ENCODE peak calls at places on chromosomes 1 and 21, in ten cellular contexts. One of them, this sample, is unnamed.

GRCh38 chr1:56864430-56864829 is 9.8 kb downstream of the C8A start:
- DNase-seq in HFF-Myc: no peak
- DNase-seq in HepG2: no peak
- DNase-seq in astrocyte: no peak
- DNase-seq in HCT116: no peak
- DNase-seq in colonic mucosa: no peak
- DNase-seq in GM23338: no peak
- DNase-seq in kidney epithelial cell: peak
- DNase-seq in epithelial cell of esophagus: peak
- DNase-seq in tibial nerve: no peak
- DNase-seq in this sample: no peak

GRCh38 chr1:59926381-59927243 is at the start of gene CYP2J2:
- DNase-seq in astrocyte: peak
- DNase-seq in tibial nerve: peak
- DNase-seq in HepG2: no peak
- DNase-seq in epithelial cell of esophagus: peak
- DNase-seq in kidney epithelial cell: no peak
- DNase-seq in colonic mucosa: peak
- DNase-seq in HFF-Myc: no peak
- DNase-seq in GM23338: peak
- DNase-seq in HCT116: peak
- DNase-seq in this sample: peak

GRCh38 chr1:117036018-117036421 is 24.1 kb upstream of the TTF2 start:
- DNase-seq in HFF-Myc: no peak
- DNase-seq in tibial nerve: no peak
- DNase-seq in colonic mucosa: no peak
- DNase-seq in kidney epithelial cell: peak
- DNase-seq in HepG2: no peak
- DNase-seq in epithelial cell of esophagus: no peak
- DNase-seq in GM23338: peak
- DNase-seq in HCT116: no peak
- DNase-seq in astrocyte: no peak
- DNase-seq in this sample: no peak

GRCh38 chr1:165871311-165872067 is 44.1 kb downstream of the UCK2 start:
- DNase-seq in GM23338: peak
- DNase-seq in HepG2: peak
- DNase-seq in epithelial cell of esophagus: peak
- DNase-seq in HFF-Myc: no peak
- DNase-seq in colonic mucosa: peak
- DNase-seq in HCT116: peak
- DNase-seq in kidney epithelial cell: no peak
- DNase-seq in astrocyte: peak
- DNase-seq in tibial nerve: no peak
- DNase-seq in this sample: peak

GRCh38 chr1:200873671-200874397 is 1.1 kb downstream of the GPR25 start:
- DNase-seq in epithelial cell of esophagus: no peak
- DNase-seq in GM23338: peak
- DNase-seq in colonic mucosa: no peak
- DNase-seq in HFF-Myc: no peak
- DNase-seq in HepG2: no peak
- DNase-seq in kidney epithelial cell: no peak
- DNase-seq in tibial nerve: no peak
- DNase-seq in astrocyte: no peak
- DNase-seq in HCT116: no peak
- DNase-seq in this sample: no peak

GRCh38 chr1:42219627-42220026 is 55.1 kb upstream of the GUCA2A start:
- DNase-seq in HepG2: no peak
- DNase-seq in tibial nerve: no peak
- DNase-seq in GM23338: no peak
- DNase-seq in astrocyte: no peak
- DNase-seq in HCT116: no peak
- DNase-seq in colonic mucosa: no peak
- DNase-seq in epithelial cell of esophagus: no peak
- DNase-seq in kidney epithelial cell: no peak
- DNase-seq in HFF-Myc: no peak
- DNase-seq in this sample: no peak

GRCh38 chr1:156433602-156434001 is 64.6 kb downstream of the RHBG start:
- DNase-seq in GM23338: peak
- DNase-seq in HepG2: no peak
- DNase-seq in HFF-Myc: no peak
- DNase-seq in tibial nerve: no peak
- DNase-seq in epithelial cell of esophagus: no peak
- DNase-seq in kidney epithelial cell: no peak
- DNase-seq in HCT116: no peak
- DNase-seq in astrocyte: no peak
- DNase-seq in colonic mucosa: no peak
- DNase-seq in this sample: no peak

GRCh38 chr1:32122141-32122540 is 14.3 kb downstream of the KPNA6 start:
- DNase-seq in HFF-Myc: no peak
- DNase-seq in epithelial cell of esophagus: no peak
- DNase-seq in colonic mucosa: no peak
- DNase-seq in GM23338: no peak
- DNase-seq in tibial nerve: no peak
- DNase-seq in astrocyte: no peak
- DNase-seq in HepG2: no peak
- DNase-seq in kidney epithelial cell: no peak
- DNase-seq in HCT116: no peak
- DNase-seq in this sample: no peak

GRCh38 chr1:10519016-10519417 is 44.3 kb downstream of the PEX14 start:
- DNase-seq in kidney epithelial cell: no peak
- DNase-seq in HCT116: no peak
- DNase-seq in HFF-Myc: no peak
- DNase-seq in epithelial cell of esophagus: no peak
- DNase-seq in astrocyte: no peak
- DNase-seq in HepG2: peak
- DNase-seq in GM23338: peak
- DNase-seq in tibial nerve: no peak
- DNase-seq in colonic mucosa: no peak
- DNase-seq in this sample: no peak

GRCh38 chr1:43930168-43930948 is 3.2 kb upstream of the ARTN start:
- DNase-seq in tibial nerve: no peak
- DNase-seq in colonic mucosa: no peak
- DNase-seq in astrocyte: no peak
- DNase-seq in GM23338: peak
- DNase-seq in epithelial cell of esophagus: peak
- DNase-seq in HCT116: peak
- DNase-seq in HepG2: no peak
- DNase-seq in HFF-Myc: no peak
- DNase-seq in kidney epithelial cell: no peak
- DNase-seq in this sample: no peak

GRCh38 chr1:155698382-155699038 is 9.6 kb downstream of the DAP3 start:
- DNase-seq in HFF-Myc: no peak
- DNase-seq in colonic mucosa: no peak
- DNase-seq in HepG2: peak
- DNase-seq in astrocyte: peak
- DNase-seq in kidney epithelial cell: no peak
- DNase-seq in tibial nerve: no peak
- DNase-seq in epithelial cell of esophagus: peak
- DNase-seq in HCT116: no peak
- DNase-seq in GM23338: peak
- DNase-seq in this sample: peak

GRCh38 chr1:30414086-30414850 is 309.1 kb downstream of the MATN1 start:
- DNase-seq in HFF-Myc: no peak
- DNase-seq in kidney epithelial cell: no peak
- DNase-seq in colonic mucosa: no peak
- DNase-seq in astrocyte: no peak
- DNase-seq in tibial nerve: no peak
- DNase-seq in epithelial cell of esophagus: no peak
- DNase-seq in HepG2: no peak
- DNase-seq in HCT116: no peak
- DNase-seq in GM23338: no peak
- DNase-seq in this sample: no peak

GRCh38 chr1:153608089-153608672 is 4.8 kb downstream of the S100A16 start:
- DNase-seq in colonic mucosa: peak
- DNase-seq in GM23338: peak
- DNase-seq in HepG2: no peak
- DNase-seq in astrocyte: no peak
- DNase-seq in tibial nerve: no peak
- DNase-seq in HCT116: no peak
- DNase-seq in epithelial cell of esophagus: peak
- DNase-seq in kidney epithelial cell: no peak
- DNase-seq in HFF-Myc: no peak
- DNase-seq in this sample: peak
- H3K4me3 ChIP-seq in colonic mucosa: peak
- H3K4me3 ChIP-seq in GM23338: no peak
- H3K4me3 ChIP-seq in HepG2: peak
- H3K4me3 ChIP-seq in astrocyte: peak
- H3K4me3 ChIP-seq in tibial nerve: peak
- H3K4me3 ChIP-seq in HCT116: peak
- H3K4me3 ChIP-seq in epithelial cell of esophagus: peak
- H3K4me3 ChIP-seq in kidney epithelial cell: peak
- H3K4me3 ChIP-seq in HFF-Myc: peak
- H3K4me3 ChIP-seq in this sample: no peak

DNA sequence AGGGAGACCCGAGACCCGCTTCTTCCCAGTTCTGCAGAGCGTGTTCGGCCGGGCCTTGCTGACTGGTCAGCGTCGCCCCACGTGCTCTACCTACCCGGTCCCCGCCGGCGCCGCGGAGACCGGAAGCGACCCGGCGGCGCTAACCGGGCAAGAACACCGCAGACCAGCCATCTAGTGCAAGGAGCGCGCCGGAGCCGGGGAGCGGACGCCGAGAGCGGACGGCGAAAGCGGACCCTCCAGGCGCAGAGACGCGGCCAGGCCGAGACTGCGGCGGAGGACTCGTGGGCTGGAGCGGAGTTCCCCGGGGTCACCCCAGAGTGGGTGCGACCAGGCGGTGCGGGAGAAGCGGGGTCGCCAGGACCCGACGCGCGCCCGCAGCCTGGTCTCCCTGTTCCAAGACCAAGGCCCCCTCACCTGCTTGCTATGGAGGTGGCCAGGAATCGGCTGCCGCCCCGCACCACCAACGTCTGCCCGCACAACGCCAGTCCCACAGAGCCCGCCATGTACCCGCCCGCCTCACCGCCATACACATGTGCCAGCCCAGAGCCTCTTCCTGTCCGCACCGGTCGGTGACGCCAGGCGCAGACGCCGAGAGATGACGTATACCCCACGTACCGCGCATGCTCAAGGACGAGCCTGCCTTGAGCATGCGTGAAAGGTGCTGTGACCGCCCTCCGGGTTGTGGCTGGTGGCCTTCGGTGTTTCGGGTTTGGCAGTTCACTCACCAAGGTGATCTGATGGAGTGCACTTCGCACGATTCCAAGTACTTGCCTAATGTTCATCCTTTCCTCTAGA is at the start of gene WDR4:
- DNase-seq in HCT116: peak
- DNase-seq in GM23338: peak
- DNase-seq in colonic mucosa: peak
- DNase-seq in HFF-Myc: peak
- DNase-seq in kidney epithelial cell: peak
- DNase-seq in HepG2: peak
- DNase-seq in epithelial cell of esophagus: peak
- DNase-seq in tibial nerve: peak
- DNase-seq in astrocyte: peak
- DNase-seq in this sample: peak
- H3K4me3 ChIP-seq in HCT116: peak
- H3K4me3 ChIP-seq in GM23338: peak
- H3K4me3 ChIP-seq in colonic mucosa: peak
- H3K4me3 ChIP-seq in HFF-Myc: peak
- H3K4me3 ChIP-seq in kidney epithelial cell: peak
- H3K4me3 ChIP-seq in HepG2: peak
- H3K4me3 ChIP-seq in epithelial cell of esophagus: peak
- H3K4me3 ChIP-seq in tibial nerve: peak
- H3K4me3 ChIP-seq in astrocyte: peak
- H3K4me3 ChIP-seq in this sample: peak

GRCh38 chr1:15618685-15619525 is 1.6 kb downstream of the DDI2 start:
- DNase-seq in GM23338: no peak
- DNase-seq in HCT116: no peak
- DNase-seq in HFF-Myc: no peak
- DNase-seq in tibial nerve: no peak
- DNase-seq in astrocyte: no peak
- DNase-seq in kidney epithelial cell: no peak
- DNase-seq in epithelial cell of esophagus: peak
- DNase-seq in HepG2: peak
- DNase-seq in colonic mucosa: peak
- DNase-seq in this sample: peak

GRCh38 chr1:15616704-15617172 is 520 bp upstream of the DDI2 start:
- DNase-seq in HCT116: no peak
- DNase-seq in astrocyte: peak
- DNase-seq in HFF-Myc: no peak
- DNase-seq in colonic mucosa: peak
- DNase-seq in kidney epithelial cell: no peak
- DNase-seq in epithelial cell of esophagus: no peak
- DNase-seq in GM23338: peak
- DNase-seq in HepG2: no peak
- DNase-seq in tibial nerve: no peak
- DNase-seq in this sample: no peak

GRCh38 chr1:15620155-15620545 is 2.9 kb downstream of the DDI2 start:
- DNase-seq in HepG2: no peak
- DNase-seq in epithelial cell of esophagus: peak
- DNase-seq in GM23338: no peak
- DNase-seq in HFF-Myc: no peak
- DNase-seq in HCT116: no peak
- DNase-seq in astrocyte: no peak
- DNase-seq in tibial nerve: no peak
- DNase-seq in kidney epithelial cell: no peak
- DNase-seq in colonic mucosa: no peak
- DNase-seq in this sample: peak

GRCh38 chr1:15617874-15618684 is 821 bp downstream of the DDI2 start:
- DNase-seq in HCT116: no peak
- DNase-seq in tibial nerve: no peak
- DNase-seq in astrocyte: no peak
- DNase-seq in epithelial cell of esophagus: peak
- DNase-seq in HepG2: peak
- DNase-seq in GM23338: peak
- DNase-seq in colonic mucosa: peak
- DNase-seq in HFF-Myc: no peak
- DNase-seq in kidney epithelial cell: no peak
- DNase-seq in this sample: peak

GRCh38 chr1:15617173-15617873 is at the start of gene DDI2:
- DNase-seq in tibial nerve: peak
- DNase-seq in astrocyte: peak
- DNase-seq in GM23338: peak
- DNase-seq in HFF-Myc: peak
- DNase-seq in colonic mucosa: peak
- DNase-seq in kidney epithelial cell: peak
- DNase-seq in epithelial cell of esophagus: peak
- DNase-seq in HepG2: peak
- DNase-seq in HCT116: peak
- DNase-seq in this sample: peak
- H3K4me3 ChIP-seq in tibial nerve: peak
- H3K4me3 ChIP-seq in astrocyte: peak
- H3K4me3 ChIP-seq in GM23338: peak
- H3K4me3 ChIP-seq in HFF-Myc: peak
- H3K4me3 ChIP-seq in colonic mucosa: peak
- H3K4me3 ChIP-seq in kidney epithelial cell: peak
- H3K4me3 ChIP-seq in epithelial cell of esophagus: peak
- H3K4me3 ChIP-seq in HepG2: peak
- H3K4me3 ChIP-seq in HCT116: peak
- H3K4me3 ChIP-seq in this sample: peak

DNA sequence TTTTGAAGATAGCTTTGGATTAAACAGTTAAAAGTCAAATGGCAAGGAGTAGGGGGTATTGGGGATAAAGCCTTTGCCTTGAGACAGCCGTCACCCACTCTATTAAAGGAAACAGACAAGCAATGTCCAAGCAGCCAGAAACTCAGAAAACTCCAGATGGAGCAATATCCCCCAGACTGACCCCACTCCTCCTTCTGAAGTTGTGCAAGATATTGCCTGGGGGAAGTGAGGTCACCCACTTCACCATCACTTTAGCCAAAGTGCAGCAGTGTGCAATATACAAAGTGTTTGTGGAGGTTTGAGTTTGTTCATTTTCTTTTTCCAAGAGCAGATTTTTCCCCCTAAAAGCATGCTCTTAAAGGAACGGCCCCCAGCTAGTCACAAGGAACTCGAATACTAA is 125.1 kb downstream of the ETS2 start:
- DNase-seq in kidney epithelial cell: no peak
- DNase-seq in GM23338: no peak
- DNase-seq in HFF-Myc: no peak
- DNase-seq in HepG2: no peak
- DNase-seq in colonic mucosa: no peak
- DNase-seq in HCT116: no peak
- DNase-seq in tibial nerve: no peak
- DNase-seq in astrocyte: no peak
- DNase-seq in epithelial cell of esophagus: peak
- DNase-seq in this sample: peak
- H3K4me3 ChIP-seq in kidney epithelial cell: no peak
- H3K4me3 ChIP-seq in GM23338: no peak
- H3K4me3 ChIP-seq in HFF-Myc: no peak
- H3K4me3 ChIP-seq in HepG2: no peak
- H3K4me3 ChIP-seq in colonic mucosa: no peak
- H3K4me3 ChIP-seq in HCT116: no peak
- H3K4me3 ChIP-seq in tibial nerve: no peak
- H3K4me3 ChIP-seq in astrocyte: no peak
- H3K4me3 ChIP-seq in epithelial cell of esophagus: no peak
- H3K4me3 ChIP-seq in this sample: no peak

This sample was measured in trophoblast cell.